ENCODE peak calls at places on chromosome 17, in four cellular contexts. One of them, this sample, is unnamed. For H3K27me3, the result is how much of the 10 kb centered on the place peaks cover.

GRCh38 chr17:17235212-17236174 is 1.5 kb downstream of the FLCN start:
- DNase-seq in psoas muscle: no peak
- DNase-seq in stomach: no peak
- DNase-seq in Peyer's patch: no peak
- DNase-seq in this sample: peak

GRCh38 chr17:49708515-49709161 is 874 bp upstream of the SLC35B1 start:
- DNase-seq in psoas muscle: no peak
- DNase-seq in stomach: no peak
- DNase-seq in Peyer's patch: peak
- DNase-seq in this sample: peak

GRCh38 chr17:35728551-35728950 is 2.9 kb upstream of the RASL10B start:
- DNase-seq in psoas muscle: no peak
- DNase-seq in stomach: no peak
- DNase-seq in Peyer's patch: no peak
- DNase-seq in this sample: no peak

GRCh38 chr17:4836221-4836620 is 3.1 kb downstream of the MINK1 start:
- DNase-seq in psoas muscle: no peak
- DNase-seq in stomach: no peak
- DNase-seq in Peyer's patch: no peak
- DNase-seq in this sample: no peak

GRCh38 chr17:31508310-31509094 is 117.0 kb downstream of the RAB11FIP4 start:
- DNase-seq in psoas muscle: no peak
- DNase-seq in stomach: peak
- DNase-seq in Peyer's patch: peak
- DNase-seq in this sample: no peak

GRCh38 chr17:4536742-4537411 is 18.3 kb downstream of the MYBBP1A start:
- DNase-seq in psoas muscle: peak
- DNase-seq in stomach: no peak
- DNase-seq in Peyer's patch: no peak
- DNase-seq in this sample: no peak

GRCh38 chr17:15941781-15942180 is 3.1 kb upstream of the ADORA2B start:
- DNase-seq in psoas muscle: no peak
- DNase-seq in stomach: no peak
- DNase-seq in Peyer's patch: no peak
- DNase-seq in this sample: peak

GRCh38 chr17:40312131-40312731 is 3.3 kb downstream of the RARA start:
- DNase-seq in psoas muscle: peak
- DNase-seq in stomach: no peak
- DNase-seq in Peyer's patch: peak
- DNase-seq in this sample: no peak

GRCh38 chr17:1229354-1229890 is 40.8 kb upstream of the BHLHA9 start:
- DNase-seq in psoas muscle: peak
- DNase-seq in stomach: peak
- DNase-seq in Peyer's patch: peak
- DNase-seq in this sample: no peak

GRCh38 chr17:82315703-82316358 is 1.6 kb downstream of the CD7 start:
- DNase-seq in psoas muscle: no peak
- DNase-seq in stomach: no peak
- DNase-seq in Peyer's patch: peak
- DNase-seq in this sample: no peak

GRCh38 chr17:82314012-82314720 is 3.2 kb downstream of the CD7 start:
- DNase-seq in psoas muscle: no peak
- DNase-seq in stomach: no peak
- DNase-seq in Peyer's patch: no peak
- DNase-seq in this sample: no peak

GRCh38 chr17:82313195-82314011 is 4.0 kb downstream of the CD7 start:
- DNase-seq in psoas muscle: no peak
- DNase-seq in stomach: no peak
- DNase-seq in Peyer's patch: no peak
- DNase-seq in this sample: no peak

GRCh38 chr17:82316651-82317393 is 586 bp downstream of the CD7 start:
- DNase-seq in psoas muscle: no peak
- DNase-seq in stomach: no peak
- DNase-seq in Peyer's patch: no peak
- DNase-seq in this sample: no peak

DNA sequence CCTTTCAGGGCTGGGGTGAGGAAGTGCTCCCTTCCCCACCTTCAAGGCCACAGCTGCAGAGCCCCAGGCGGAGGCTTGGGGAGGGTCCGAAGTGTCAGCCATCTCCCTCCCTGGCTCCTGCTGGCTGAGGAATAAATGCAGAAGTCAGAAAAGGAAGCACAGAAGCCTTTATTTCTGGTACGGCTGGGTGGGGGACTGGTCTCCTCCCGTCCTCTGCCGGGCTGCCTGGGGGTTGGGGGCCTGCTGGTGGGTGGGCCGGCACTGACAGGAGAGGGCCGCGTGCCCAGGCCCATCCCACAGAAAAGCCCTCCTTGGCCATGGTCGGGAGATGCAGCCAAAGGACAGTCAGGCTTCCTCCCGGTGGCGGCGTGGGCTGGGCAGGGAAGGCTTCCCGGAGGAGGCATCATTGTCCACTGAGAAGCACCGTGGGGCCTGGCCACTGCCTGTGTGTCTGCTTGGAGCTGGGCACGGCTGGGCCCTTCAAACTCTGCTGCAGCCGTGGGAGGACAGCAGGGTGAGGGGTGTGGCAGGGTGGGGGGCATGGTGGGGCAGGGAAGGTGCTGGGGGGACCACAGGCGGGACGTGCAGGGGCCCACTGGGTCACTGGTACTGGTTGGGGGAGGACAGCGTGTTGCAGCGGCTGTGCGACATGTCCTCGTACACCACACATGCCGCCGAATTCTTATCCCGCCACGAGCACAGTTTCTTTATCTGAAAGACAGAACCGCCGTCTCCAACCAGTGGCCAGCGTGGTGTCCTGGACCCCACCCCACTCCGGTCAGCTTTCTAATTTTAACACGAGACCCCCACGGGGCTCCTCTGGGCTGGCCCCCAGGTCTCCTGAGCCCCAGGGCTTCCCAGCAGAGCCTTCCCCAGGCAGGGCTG is 2.4 kb downstream of the CD7 start:
- DNase-seq in psoas muscle: no peak
- DNase-seq in stomach: no peak
- DNase-seq in Peyer's patch: no peak
- DNase-seq in this sample: no peak
- H3K27me3 ChIP-seq in psoas muscle: under half
- H3K27me3 ChIP-seq in stomach: under half
- H3K27me3 ChIP-seq in Peyer's patch: under half
- H3K27me3 ChIP-seq in this sample: under half

GRCh38 chr17:69577098-69577497 is 162.6 kb downstream of the MAP2K6 start:
- DNase-seq in psoas muscle: no peak
- DNase-seq in stomach: no peak
- DNase-seq in Peyer's patch: no peak
- DNase-seq in this sample: no peak
- H3K4me3 ChIP-seq in psoas muscle: no peak
- H3K4me3 ChIP-seq in stomach: no peak
- H3K4me3 ChIP-seq in Peyer's patch: no peak
- H3K4me3 ChIP-seq in this sample: no peak

GRCh38 chr17:45425125-45425983 is 7.3 kb downstream of the ARHGAP27 start:
- DNase-seq in psoas muscle: no peak
- DNase-seq in stomach: peak
- DNase-seq in Peyer's patch: peak
- DNase-seq in this sample: peak
- TF ChIP-seq CTCF in psoas muscle: no peak
- TF ChIP-seq CTCF in stomach: peak
- TF ChIP-seq CTCF in Peyer's patch: no peak
- TF ChIP-seq CTCF in this sample: peak

GRCh38 chr17:48293319-48294192 is 136.5 kb downstream of the SKAP1 start:
- DNase-seq in psoas muscle: no peak
- DNase-seq in stomach: no peak
- DNase-seq in Peyer's patch: no peak
- DNase-seq in this sample: no peak
- H3K27me3 ChIP-seq in psoas muscle: under half
- H3K27me3 ChIP-seq in stomach: under half
- H3K27me3 ChIP-seq in Peyer's patch: under half
- H3K27me3 ChIP-seq in this sample: under half

DNA sequence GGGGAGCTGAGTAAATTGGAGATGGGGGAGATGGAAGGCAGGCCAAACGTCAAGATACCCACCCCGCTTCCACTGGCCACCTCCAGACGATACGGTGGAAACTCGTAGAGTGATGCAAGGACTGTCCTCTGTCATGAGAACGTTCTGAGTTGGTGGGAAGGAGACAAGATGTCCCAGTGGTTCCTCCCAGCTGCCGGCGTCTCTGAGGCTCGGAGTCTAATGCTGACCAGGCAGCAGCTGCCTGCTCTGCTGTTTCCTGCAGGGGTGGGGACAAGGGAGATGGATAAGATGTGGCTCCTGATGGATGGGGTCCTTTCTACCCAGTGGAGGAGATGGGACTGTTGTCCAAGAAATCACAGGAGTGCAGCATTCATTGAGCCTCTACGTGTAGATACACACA is 28.2 kb upstream of the C1QL1 start:
- DNase-seq in psoas muscle: no peak
- DNase-seq in stomach: no peak
- DNase-seq in Peyer's patch: no peak
- DNase-seq in this sample: no peak
- H3K4me3 ChIP-seq in psoas muscle: no peak
- H3K4me3 ChIP-seq in stomach: no peak
- H3K4me3 ChIP-seq in Peyer's patch: no peak
- H3K4me3 ChIP-seq in this sample: no peak

GRCh38 chr17:78034429-78035091 is 76.1 kb downstream of the TNRC6C start:
- DNase-seq in psoas muscle: no peak
- DNase-seq in stomach: no peak
- DNase-seq in Peyer's patch: no peak
- DNase-seq in this sample: peak
- TF ChIP-seq CTCF in psoas muscle: no peak
- TF ChIP-seq CTCF in stomach: no peak
- TF ChIP-seq CTCF in Peyer's patch: no peak
- TF ChIP-seq CTCF in this sample: no peak

GRCh38 chr17:48645639-48646182 is 19.6 kb upstream of the HOXB9 start:
- DNase-seq in psoas muscle: no peak
- DNase-seq in stomach: no peak
- DNase-seq in Peyer's patch: no peak
- DNase-seq in this sample: no peak

GRCh38 chr17:48646183-48647102 is 20.3 kb upstream of the HOXB9 start:
- DNase-seq in psoas muscle: no peak
- DNase-seq in stomach: no peak
- DNase-seq in Peyer's patch: peak
- DNase-seq in this sample: no peak

GRCh38 chr17:48647964-48648245 is 21.7 kb upstream of the HOXB9 start:
- DNase-seq in psoas muscle: no peak
- DNase-seq in stomach: no peak
- DNase-seq in Peyer's patch: no peak
- DNase-seq in this sample: no peak

GRCh38 chr17:48647103-48647963 is 21.2 kb upstream of the HOXB9 start:
- DNase-seq in psoas muscle: no peak
- DNase-seq in stomach: no peak
- DNase-seq in Peyer's patch: no peak
- DNase-seq in this sample: no peak

GRCh38 chr17:48649741-48650140 is 23.6 kb upstream of the HOXB9 start:
- DNase-seq in psoas muscle: no peak
- DNase-seq in stomach: no peak
- DNase-seq in Peyer's patch: no peak
- DNase-seq in this sample: no peak
- H3K27me3 ChIP-seq in psoas muscle: under half
- H3K27me3 ChIP-seq in stomach: under half
- H3K27me3 ChIP-seq in Peyer's patch: under half
- H3K27me3 ChIP-seq in this sample: under half

GRCh38 chr17:76513306-76513692 is 12.1 kb upstream of the RHBDF2 start:
- DNase-seq in psoas muscle: no peak
- DNase-seq in stomach: no peak
- DNase-seq in Peyer's patch: no peak
- DNase-seq in this sample: no peak

GRCh38 chr17:76517638-76518038 is 16.4 kb upstream of the RHBDF2 start:
- DNase-seq in psoas muscle: no peak
- DNase-seq in stomach: no peak
- DNase-seq in Peyer's patch: no peak
- DNase-seq in this sample: no peak

GRCh38 chr17:76512366-76513305 is 11.4 kb upstream of the RHBDF2 start:
- DNase-seq in psoas muscle: no peak
- DNase-seq in stomach: no peak
- DNase-seq in Peyer's patch: no peak
- DNase-seq in this sample: no peak

GRCh38 chr17:76511562-76512365 is 10.5 kb upstream of the RHBDF2 start:
- DNase-seq in psoas muscle: no peak
- DNase-seq in stomach: no peak
- DNase-seq in Peyer's patch: no peak
- DNase-seq in this sample: no peak

GRCh38 chr17:76515291-76515949 is 14.2 kb upstream of the RHBDF2 start:
- DNase-seq in psoas muscle: peak
- DNase-seq in stomach: peak
- DNase-seq in Peyer's patch: peak
- DNase-seq in this sample: no peak
- H3K4me3 ChIP-seq in psoas muscle: peak
- H3K4me3 ChIP-seq in stomach: peak
- H3K4me3 ChIP-seq in Peyer's patch: peak
- H3K4me3 ChIP-seq in this sample: no peak

This sample was measured in bronchial epithelial cell.